ENCODE peak calls at places on chromosomes 5 and 9, in eight cellular contexts. I is brain microvascular endothelial cell, H is adrenal gland, T is aorta, G is lower lobe of right lung, K is PC-9, S is OCI-LY7, M is AG04450. L is an unnamed sample.

GRCh38 chr9:137802021-137802420 is 75.6 kb upstream of the CACNA1B start:
- DNase-seq in I (no peak), H (no peak), T (no peak), G (no peak), K (no peak), S (no peak), M (no peak), L (no peak)

GRCh38 chr5:80282054-80282453 is 26.2 kb upstream of the SERINC5 start:
- DNase-seq in I (no peak), H (peak; percentile 41), T (no peak), G (no peak), K (no peak), S (no peak), M (no peak), L (no peak)

GRCh38 chr5:173315495-173316352 is 12.5 kb downstream of the STC2 start:
- DNase-seq in I (peak; percentile 95), H (no peak), T (peak; percentile 80), G (no peak), K (no peak), S (no peak), M (peak; percentile 67), L (peak; percentile 96)

GRCh38 chr5:69231851-69232250 is 2.8 kb upstream of the CDK7 start:
- DNase-seq in I (no peak), H (no peak), T (no peak), G (no peak), K (no peak), S (no peak), M (no peak), L (no peak)

GRCh38 chr5:119708076-119708790 is 78.9 kb downstream of the FAM170A start:
- DNase-seq in I (no peak), H (no peak), T (no peak), G (no peak), K (no peak), S (no peak), M (no peak), L (no peak)

GRCh38 chr5:83256091-83256775 is 178.9 kb downstream of the XRCC4 start:
- DNase-seq in I (no peak), H (no peak), T (no peak), G (no peak), K (no peak), S (no peak), M (no peak), L (no peak)

GRCh38 chr5:16805478-16805877 is 130.6 kb downstream of the MYO10 start:
- DNase-seq in I (no peak), H (no peak), T (no peak), G (no peak), K (no peak), S (no peak), M (no peak), L (no peak)

GRCh38 chr5:169637085-169637855 is at the start of gene DOCK2:
- DNase-seq in I (no peak), H (peak; percentile 48), T (peak; percentile 84), G (peak; percentile 87), K (no peak), S (peak; percentile 85), M (no peak), L (no peak)

GRCh38 chr9:133276923-133277322 is 1.9 kb upstream of the ABO start:
- DNase-seq in I (no peak), H (no peak), T (no peak), G (no peak), K (no peak), S (no peak), M (no peak), L (no peak)

GRCh38 chr5:145499483-145499882 is 335.7 kb downstream of the PRELID2 start:
- DNase-seq in I (peak; percentile 12), H (no peak), T (no peak), G (no peak), K (no peak), S (no peak), M (no peak), L (no peak)

GRCh38 chr9:70935856-70936255 is 185.6 kb downstream of the TRPM3 start:
- DNase-seq in I (no peak), H (no peak), T (no peak), G (no peak), K (no peak), S (no peak), M (no peak), L (no peak)

GRCh38 chr5:176144508-176144907 is 93.7 kb upstream of the SIMC1 start:
- DNase-seq in I (no peak), H (no peak), T (no peak), G (no peak), K (no peak), S (no peak), M (no peak), L (peak; percentile 30)

GRCh38 chr5:112312295-112312694 is 106.8 kb downstream of the EPB41L4A start:
- DNase-seq in I (no peak), H (no peak), T (no peak), G (no peak), K (no peak), S (no peak), M (no peak), L (no peak)

GRCh38 chr5:141485305-141486055 is 650 bp downstream of the PCDHGC4 start:
- DNase-seq in I (no peak), H (no peak), T (peak; percentile 78), G (no peak), K (no peak), S (no peak), M (no peak), L (no peak)

GRCh38 chr9:23829580-23830458 is 3.8 kb upstream of the ELAVL2 start:
- DNase-seq in I (no peak), H (no peak), T (no peak), G (no peak), K (no peak), S (no peak), M (no peak), L (peak; percentile 49)

GRCh38 chr5:62084391-62084790 is 221.6 kb upstream of the KIF2A start:
- DNase-seq in I (no peak), H (no peak), T (no peak), G (no peak), K (no peak), S (no peak), M (no peak), L (no peak)

GRCh38 chr5:78805474-78806124 is 157.0 kb upstream of the LHFPL2 start:
- DNase-seq in I (peak; percentile 21), H (no peak), T (no peak), G (no peak), K (no peak), S (no peak), M (no peak), L (no peak)

GRCh38 chr5:58902765-58903164 is 319.9 kb downstream of the RAB3C start:
- DNase-seq in I (no peak), H (no peak), T (no peak), G (no peak), K (no peak), S (no peak), M (no peak), L (no peak)

GRCh38 chr9:127053057-127053821 is 69.2 kb downstream of the ANGPTL2 start:
- DNase-seq in I (no peak), H (peak; percentile 24), T (no peak), G (no peak), K (no peak), S (no peak), M (no peak), L (no peak)

GRCh38 chr9:123568691-123569342 is 212.8 kb downstream of the CRB2 start:
- DNase-seq in I (no peak), H (no peak), T (no peak), G (no peak), K (no peak), S (no peak), M (peak; percentile 3), L (peak; percentile 55)

GRCh38 chr5:93141969-93142368 is 439.1 kb downstream of the NR2F1-AS1 start:
- DNase-seq in I (no peak), H (no peak), T (no peak), G (no peak), K (no peak), S (no peak), M (no peak), L (no peak)
- H3K4me3 ChIP-seq in I (no peak overlapping the region), H (no peak overlapping the region), T (no peak overlapping the region), G (no peak overlapping the region), K (no peak overlapping the region), S (no peak overlapping the region), M (peak overlapping the region; percentile 11), L (no peak overlapping the region)

GRCh38 chr9:77839459-77840140 is 191.5 kb upstream of the GNA14 start:
- DNase-seq in I (peak; percentile 54), H (no peak), T (no peak), G (no peak), K (no peak), S (no peak), M (no peak), L (no peak)
- H3K4me3 ChIP-seq in I (no peak overlapping the region), H (no peak overlapping the region), T (no peak overlapping the region), G (no peak overlapping the region), K (no peak overlapping the region), S (no peak overlapping the region), M (no peak overlapping the region), L (no peak overlapping the region)

DNA sequence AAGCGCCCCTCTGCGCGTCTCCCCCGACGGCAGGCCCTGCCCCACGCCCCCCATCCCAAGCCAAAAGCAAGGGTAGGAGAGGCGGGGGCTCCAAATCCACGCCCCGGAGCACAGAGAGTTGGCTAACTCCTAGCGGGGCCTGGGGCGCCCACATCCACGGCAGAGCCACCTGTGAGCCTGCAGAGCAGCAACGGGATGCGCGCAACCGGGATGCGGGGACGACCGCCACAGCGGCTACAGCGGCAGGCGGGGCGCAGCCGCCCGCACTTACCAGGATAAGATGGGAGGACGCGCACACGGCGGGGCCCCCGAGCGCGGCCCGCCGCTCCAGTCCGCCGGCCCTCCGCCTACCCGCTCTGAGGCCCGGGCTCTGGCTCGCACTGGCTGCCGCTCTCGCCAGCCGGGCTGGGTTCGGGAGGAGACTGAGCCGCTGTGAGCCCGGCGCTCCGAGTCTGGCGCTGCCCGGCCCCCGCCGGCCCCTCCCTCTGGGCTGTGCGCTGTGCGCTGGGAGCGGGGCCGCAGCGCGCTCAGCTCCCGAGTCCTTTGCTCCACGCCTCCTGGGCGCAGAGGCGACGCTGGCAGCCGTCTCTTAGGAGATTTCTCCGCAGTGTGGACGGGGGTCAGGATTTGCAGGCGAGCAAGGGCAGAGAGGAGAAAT is at the start of gene SLC24A2:
- DNase-seq in I (no peak), H (no peak), T (peak; percentile 41), G (no peak), K (no peak), S (no peak), M (no peak), L (no peak)
- H3K4me3 ChIP-seq in I (no peak within 1 kb of the TSS), H (no peak within 1 kb of the TSS), T (no peak within 1 kb of the TSS), G (peak within 1 kb of the TSS; percentile 4), K (no peak within 1 kb of the TSS), S (no peak within 1 kb of the TSS), M (no peak within 1 kb of the TSS), L (no peak within 1 kb of the TSS)

DNA sequence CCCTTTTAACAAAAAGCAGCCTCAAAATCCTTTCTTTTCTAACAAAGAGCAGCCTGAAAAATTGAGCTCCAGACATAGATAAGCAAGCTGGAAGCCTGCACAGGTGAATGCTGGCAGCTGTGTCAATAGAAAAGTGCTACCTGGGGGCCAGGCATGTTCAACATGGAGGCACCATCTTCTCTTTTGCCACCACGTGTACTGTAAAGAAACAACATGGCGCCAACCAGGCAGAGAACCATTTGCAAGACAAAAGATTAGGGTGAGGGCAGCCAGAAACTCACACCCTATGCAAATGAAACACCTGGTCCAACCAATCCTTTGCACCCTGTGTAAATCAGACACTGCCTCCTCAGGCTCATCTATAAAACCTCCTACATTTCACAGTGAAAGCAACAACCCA is 96.0 kb downstream of the ACTL7B start:
- DNase-seq in I (no peak), H (no peak), T (no peak), G (no peak), K (no peak), S (no peak), M (no peak), L (no peak)
- H3K4me3 ChIP-seq in I (no peak overlapping the region), H (no peak overlapping the region), T (no peak overlapping the region), G (no peak overlapping the region), K (no peak overlapping the region), S (no peak overlapping the region), M (no peak overlapping the region), L (no peak overlapping the region)

GRCh38 chr5:10351882-10352395 is 1.6 kb upstream of the MARCHF6 start:
- DNase-seq in I (no peak), H (no peak), T (no peak), G (no peak), K (no peak), S (no peak), M (no peak), L (no peak)
- H3K4me3 ChIP-seq in I (no peak overlapping the region), H (no peak overlapping the region), T (no peak overlapping the region), G (no peak overlapping the region), K (peak overlapping the region; percentile 85), S (peak overlapping the region; percentile 88), M (peak overlapping the region; percentile 11), L (no peak overlapping the region)